ENCODE peak calls at places on chromosomes 5 and 9, in six cellular contexts. E is prostate gland, J is fibroblast of lung, W is neural progenitor cell, U is epithelial cell of esophagus, H is cardiac muscle cell. F is an unnamed sample.

GRCh38 chr5:170538970-170539586 is 35.3 kb downstream of the KCNIP1 start:
- DNase-seq in E (no peak), J (no peak), W (no peak), U (no peak), H (no peak), F (no peak)

GRCh38 chr9:15246688-15247087 is 60.3 kb downstream of the TTC39B start:
- DNase-seq in E (no peak), J (peak), W (no peak), U (peak), H (no peak), F (no peak)

GRCh38 chr9:107949058-107949457 is 459.5 kb upstream of the KLF4 start:
- DNase-seq in E (no peak), J (no peak), W (no peak), U (peak), H (no peak), F (no peak)

GRCh38 chr5:136731241-136731885 is 366.0 kb upstream of the TRPC7 start:
- DNase-seq in E (peak), J (peak), W (no peak), U (no peak), H (no peak), F (no peak)

GRCh38 chr9:12760758-12761157 is 14.1 kb upstream of the LURAP1L start:
- DNase-seq in E (no peak), J (no peak), W (no peak), U (peak), H (no peak), F (no peak)

GRCh38 chr9:127537014-127537413 is 75.1 kb upstream of the STXBP1 start:
- DNase-seq in E (peak), J (peak), W (no peak), U (peak), H (peak), F (peak)

GRCh38 chr5:145859897-145860296 is 12.9 kb downstream of the GRXCR2 start:
- DNase-seq in E (no peak), J (no peak), W (peak), U (no peak), H (no peak), F (no peak)

GRCh38 chr5:39109616-39110015 is 35.4 kb upstream of the RICTOR start:
- DNase-seq in E (no peak), J (no peak), W (no peak), U (no peak), H (no peak), F (no peak)

GRCh38 chr9:12464910-12465512 is 228.2 kb upstream of the TYRP1 start:
- DNase-seq in E (no peak), J (peak), W (peak), U (peak), H (peak), F (peak)

GRCh38 chr5:180658774-180659564 is 9.6 kb upstream of the FLT4 start:
- DNase-seq in E (no peak), J (no peak), W (no peak), U (no peak), H (no peak), F (no peak)

GRCh38 chr9:71748280-71748743 is 20.0 kb downstream of the CEMIP2 start:
- DNase-seq in E (no peak), J (peak), W (no peak), U (no peak), H (no peak), F (peak)

GRCh38 chr9:127122176-127123151 is at the start of gene ANGPTL2:
- DNase-seq in E (peak), J (peak), W (peak), U (peak), H (peak), F (peak)

GRCh38 chr5:6236170-6236793 is 142.1 kb downstream of the MED10 start:
- DNase-seq in E (no peak), J (no peak), W (no peak), U (peak), H (no peak), F (no peak)

GRCh38 chr9:111627260-111627963 is 3.7 kb upstream of the DNAJC25 start:
- DNase-seq in E (no peak), J (no peak), W (no peak), U (no peak), H (no peak), F (no peak)

GRCh38 chr9:88533951-88534455 is 975 bp upstream of the NXNL2 start:
- DNase-seq in E (no peak), J (peak), W (peak), U (peak), H (peak), F (peak)

GRCh38 chr5:83401122-83401620 is 70.4 kb upstream of the VCAN start:
- DNase-seq in E (no peak), J (no peak), W (no peak), U (no peak), H (no peak), F (no peak)

GRCh38 chr5:126488362-126489065 is 65.3 kb downstream of the GRAMD2B start:
- DNase-seq in E (no peak), J (no peak), W (peak), U (no peak), H (no peak), F (no peak)

GRCh38 chr9:86407022-86407421 is 52.8 kb upstream of the TUT7 start:
- DNase-seq in E (peak), J (peak), W (no peak), U (peak), H (no peak), F (peak)

GRCh38 chr5:4700082-4700481 is 440.0 kb upstream of the ADAMTS16 start:
- DNase-seq in E (peak), J (peak), W (peak), U (peak), H (peak), F (no peak)

GRCh38 chr5:138648841-138649240 is 73.6 kb upstream of the HSPA9 start:
- DNase-seq in E (no peak), J (no peak), W (no peak), U (no peak), H (no peak), F (no peak)

GRCh38 chr9:97502222-97502983 is 937 bp downstream of the TMOD1 start:
- DNase-seq in E (no peak), J (no peak), W (peak), U (peak), H (peak), F (peak)

GRCh38 chr9:2461886-2462285 is 159.7 kb upstream of the VLDLR start:
- DNase-seq in E (no peak), J (peak), W (no peak), U (no peak), H (no peak), F (peak)

GRCh38 chr5:1172670-1173404 is 28.6 kb upstream of the SLC6A19 start:
- DNase-seq in E (no peak), J (no peak), W (no peak), U (no peak), H (no peak), F (no peak)

GRCh38 chr9:69221036-69221435 is 47.0 kb downstream of the TJP2 start:
- DNase-seq in E (no peak), J (no peak), W (no peak), U (no peak), H (no peak), F (no peak)

GRCh38 chr5:58258984-58259684 is 200.8 kb downstream of the PLK2 start:
- DNase-seq in E (no peak), J (no peak), W (no peak), U (no peak), H (no peak), F (no peak)

GRCh38 chr9:89495824-89496555 is 1.9 kb downstream of the SEMA4D start:
- DNase-seq in E (no peak), J (no peak), W (no peak), U (no peak), H (no peak), F (no peak)

GRCh38 chr5:157913575-157913974 is 54.6 kb upstream of the CLINT1 start:
- DNase-seq in E (no peak), J (no peak), W (peak), U (peak), H (no peak), F (no peak)

GRCh38 chr5:142924135-142924883 is 154.1 kb downstream of the ARHGAP26 start:
- DNase-seq in E (no peak), J (peak), W (no peak), U (no peak), H (no peak), F (peak)

GRCh38 chr5:160524827-160525226 is 103.2 kb downstream of the PTTG1 start:
- DNase-seq in E (no peak), J (no peak), W (no peak), U (no peak), H (no peak), F (no peak)
- H3K4me3 ChIP-seq in E (no peak), J (no peak), W (no peak), U (no peak), H (no peak), F (no peak)

DNA sequence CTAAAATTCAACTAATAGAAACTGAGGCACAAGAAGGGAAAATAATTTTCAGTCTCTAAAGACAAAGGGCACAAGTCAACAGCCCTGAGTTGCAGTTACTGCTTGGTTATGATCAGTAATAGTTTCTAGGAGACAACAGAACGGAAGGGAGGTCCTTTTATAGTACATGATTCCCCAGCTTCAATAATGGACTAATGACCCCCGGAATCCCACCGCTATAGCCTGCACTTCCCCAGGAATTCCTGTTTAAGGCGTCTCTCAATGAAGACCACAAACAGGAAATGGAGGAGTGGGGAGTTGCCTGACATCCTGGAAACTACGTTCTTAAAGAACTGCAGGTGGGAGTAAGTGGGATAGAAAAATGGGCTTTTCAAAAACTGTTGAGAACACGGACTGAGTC is 60.6 kb downstream of the DIAPH1 start:
- DNase-seq in E (no peak), J (peak), W (no peak), U (no peak), H (no peak), F (peak)
- TF ChIP-seq CTCF in E (no peak), J (peak), W (no peak), U (no peak), H (no peak), F (no peak)

GRCh38 chr9:81499571-81499970 is 189.8 kb downstream of the TLE1 start:
- DNase-seq in E (no peak), J (no peak), W (no peak), U (no peak), H (no peak), F (no peak)
- H3K4me3 ChIP-seq in E (no peak), J (no peak), W (no peak), U (no peak), H (no peak), F (no peak)

GRCh38 chr5:173327084-173327947 is 898 bp downstream of the STC2 start:
- DNase-seq in E (no peak), J (peak), W (peak), U (peak), H (peak), F (peak)
- TF ChIP-seq CTCF in E (no peak), J (no peak), W (peak), U (no peak), H (no peak), F (no peak)

DNA sequence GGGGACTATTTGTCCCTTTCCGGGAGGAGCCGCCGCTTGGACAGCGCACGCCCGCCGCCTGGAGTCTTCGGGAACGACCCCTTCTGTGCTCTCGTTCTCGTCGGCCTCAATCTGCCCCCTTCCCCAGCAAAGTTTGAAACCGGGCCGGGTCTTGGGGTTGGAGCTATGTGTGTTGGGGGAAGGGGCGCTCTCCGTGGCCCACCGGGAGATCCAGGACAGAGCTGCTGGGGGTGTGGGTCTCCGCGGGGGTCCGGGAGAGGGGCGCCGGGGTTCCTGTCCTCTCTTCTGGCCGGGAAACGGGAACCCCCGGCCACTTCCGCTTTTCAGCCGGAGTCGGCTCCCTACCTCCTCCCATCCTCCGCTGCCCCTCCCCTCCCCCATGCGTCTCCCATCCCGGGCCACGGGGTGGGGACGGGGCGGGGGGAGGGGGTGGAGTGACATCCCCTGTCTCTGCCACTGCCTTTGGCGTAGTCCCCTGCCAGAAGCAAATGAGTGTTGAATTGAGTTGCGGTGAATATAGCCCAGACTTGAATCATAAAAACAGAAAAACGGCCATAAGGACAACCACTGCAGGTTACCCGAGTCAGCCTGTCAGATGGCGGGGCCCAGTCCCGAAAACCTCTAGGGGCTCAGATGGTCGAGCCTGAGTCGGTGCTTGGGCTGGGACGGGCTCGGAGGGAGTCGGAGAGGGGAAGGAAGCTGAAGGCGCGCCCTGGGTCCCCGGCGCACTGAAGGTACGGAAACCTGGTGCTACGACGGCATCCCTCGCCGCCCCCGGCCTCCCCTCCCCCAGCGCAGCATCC is 1.1 kb downstream of the CPLX2 start:
- DNase-seq in E (no peak), J (no peak), W (peak), U (no peak), H (no peak), F (no peak)
- H3K4me3 ChIP-seq in E (no peak), J (no peak), W (peak), U (no peak), H (peak), F (no peak)

GRCh38 chr9:114505187-114506081 is at the start of gene WHRN:
- DNase-seq in E (peak), J (peak), W (peak), U (peak), H (peak), F (peak)

GRCh38 chr9:114506082-114506390 is 763 bp upstream of the WHRN start:
- DNase-seq in E (no peak), J (no peak), W (no peak), U (no peak), H (no peak), F (no peak)

GRCh38 chr9:114503009-114503408 is 2.3 kb downstream of the WHRN start:
- DNase-seq in E (peak), J (no peak), W (no peak), U (no peak), H (no peak), F (no peak)

GRCh38 chr9:114503522-114504340 is 1.5 kb downstream of the WHRN start:
- DNase-seq in E (no peak), J (no peak), W (no peak), U (no peak), H (no peak), F (no peak)

GRCh38 chr9:114504341-114505186 is 709 bp downstream of the WHRN start:
- DNase-seq in E (peak), J (peak), W (peak), U (peak), H (peak), F (no peak)
- TF ChIP-seq CTCF in E (peak), J (peak), W (peak), U (peak), H (peak), F (peak)

DNA sequence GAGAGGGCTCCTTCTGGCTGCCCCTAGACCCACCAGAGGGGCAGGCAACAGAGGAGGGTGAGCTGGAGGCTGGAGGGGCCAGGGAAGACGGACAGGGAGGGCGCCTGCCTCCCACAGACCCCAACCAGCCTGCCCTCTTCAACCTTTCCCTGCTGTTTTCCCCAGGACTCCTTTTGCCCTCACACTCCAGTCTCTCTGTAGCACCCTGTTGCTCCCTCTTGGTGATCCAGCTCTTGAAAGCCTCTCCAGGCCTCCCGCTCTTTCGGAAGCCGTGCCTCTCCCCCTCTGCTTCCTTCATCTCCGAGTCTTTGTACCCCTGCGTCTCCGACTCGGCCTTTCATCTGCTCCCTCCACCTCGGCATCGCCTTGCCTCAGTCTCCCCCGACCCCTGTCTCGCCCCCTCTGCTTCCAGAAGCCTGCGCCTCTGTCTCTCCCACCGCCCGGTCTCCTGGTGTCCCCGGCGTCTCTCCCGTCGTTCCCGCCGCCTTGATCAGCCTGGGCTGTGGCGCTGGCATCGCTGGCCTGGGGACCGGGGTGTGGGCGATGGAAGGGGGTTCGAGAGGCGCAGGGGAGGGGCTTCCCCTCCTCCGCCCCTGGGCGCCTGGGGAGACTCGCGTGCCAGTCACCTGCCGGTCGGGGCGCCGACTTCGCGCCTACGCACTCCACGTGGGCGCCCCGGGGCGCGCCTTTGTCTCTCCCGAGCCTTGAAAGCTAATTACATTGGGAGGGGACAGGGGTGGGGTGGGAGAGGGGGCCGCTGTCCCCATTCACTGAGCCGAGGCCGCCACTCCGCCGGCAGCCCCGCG is 5.3 kb upstream of the PRDM12 start:
- DNase-seq in E (no peak), J (no peak), W (peak), U (no peak), H (no peak), F (no peak)
- H3K4me3 ChIP-seq in E (no peak), J (no peak), W (peak), U (no peak), H (no peak), F (no peak)

GRCh38 chr9:91192379-91192775 is 169.3 kb downstream of the AUH start:
- DNase-seq in E (no peak), J (peak), W (no peak), U (no peak), H (peak), F (no peak)
- TF ChIP-seq CTCF in E (peak), J (no peak), W (no peak), U (no peak), H (no peak), F (no peak)

GRCh38 chr9:98879958-98880300 is 63.8 kb upstream of the COL15A1 start:
- DNase-seq in E (no peak), J (no peak), W (no peak), U (no peak), H (no peak), F (no peak)

GRCh38 chr9:98882569-98882923 is 61.2 kb upstream of the COL15A1 start:
- DNase-seq in E (no peak), J (no peak), W (no peak), U (no peak), H (no peak), F (no peak)

GRCh38 chr9:98880311-98881015 is 63.2 kb upstream of the COL15A1 start:
- DNase-seq in E (no peak), J (no peak), W (no peak), U (no peak), H (no peak), F (no peak)

GRCh38 chr9:98881356-98881755 is 62.4 kb upstream of the COL15A1 start:
- DNase-seq in E (no peak), J (no peak), W (no peak), U (no peak), H (no peak), F (no peak)

DNA sequence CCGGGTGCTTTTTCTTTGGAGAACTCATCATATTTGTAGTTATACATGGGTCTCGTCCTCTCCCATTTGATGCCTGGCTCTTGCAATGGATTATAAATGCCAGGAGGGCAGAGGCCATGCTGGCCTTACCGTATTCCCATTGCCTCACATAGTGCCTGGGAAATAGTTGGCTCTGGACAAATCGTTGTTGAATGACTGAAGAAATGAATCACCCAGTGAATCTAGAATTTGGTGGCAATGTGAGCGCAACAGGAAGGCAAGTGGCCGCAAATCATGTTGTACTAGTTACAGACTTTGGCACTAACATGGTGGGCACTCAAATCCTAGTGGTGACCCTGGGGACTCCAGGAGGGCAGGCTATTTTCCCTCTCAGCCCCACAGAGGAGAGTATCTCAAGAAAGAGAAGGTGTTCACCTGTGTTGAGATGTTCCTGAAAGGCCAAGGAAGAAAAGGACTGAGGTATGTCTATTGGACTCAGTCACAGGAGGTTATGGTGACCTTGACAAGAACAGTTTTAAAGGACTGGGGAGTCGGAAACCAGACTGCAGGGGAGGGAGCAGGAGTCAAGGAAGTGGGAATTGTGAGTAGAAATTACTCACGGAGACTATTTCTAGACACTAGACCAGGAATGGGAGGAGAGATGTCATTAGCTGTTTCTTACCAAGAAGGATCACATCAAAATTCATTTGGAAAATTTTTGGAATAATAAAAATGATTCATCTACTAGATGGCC is 61.7 kb upstream of the COL15A1 start:
- DNase-seq in E (no peak), J (no peak), W (no peak), U (no peak), H (no peak), F (no peak)
- H3K4me3 ChIP-seq in E (no peak), J (no peak), W (no peak), U (no peak), H (no peak), F (no peak)

F was measured in cardiac fibroblast.